ENCODE peak calls at places on chromosomes 4 and X, in nine cellular contexts. C is activated CD4-positive, alpha-beta T cell treated with anti-CD3 and anti-CD28 coated beads for 4 hours; T is heart right ventricle; S is non-pigmented ciliary epithelial cell; Z is Ammon's horn; G is NCI-H748 treated with DMSO at 0.1 percent for 48 hours; A is stimulated activated CD4-positive, alpha-beta T cell treated with anti-CD3 and anti-CD28 coated beads, Interleukin-15, amount 100 ng/mL, for 1 hour; L is anterior cingulate cortex; I is naive thymus-derived CD8-positive, alpha-beta T cell. H is an unnamed sample.

GRCh38 chr4:105988671-105989070 is 93.4 kb downstream of the NPNT start:
- DNase-seq in C (no peak), T (no peak), S (no peak), Z (no peak), G (no peak), A (no peak), L (no peak), I (no peak), H (no peak)

GRCh38 chr4:93103042-93103441 is 725.5 kb upstream of the ATOH1 start:
- DNase-seq in C (no peak), T (no peak), S (no peak), Z (no peak), G (no peak), A (no peak), L (no peak), I (no peak), H (no peak)

GRCh38 chr4:85756938-85757337 is 282.0 kb downstream of the ARHGAP24 start:
- DNase-seq in C (no peak), T (peak), S (no peak), Z (no peak), G (no peak), A (no peak), L (no peak), I (no peak), H (no peak)

GRCh38 chr4:83405844-83406816 is 49.5 kb downstream of the HELQ start:
- DNase-seq in C (no peak), T (no peak), S (no peak), Z (no peak), G (no peak), A (no peak), L (no peak), I (no peak), H (no peak)

GRCh38 chr4:108166441-108167315 is 2.1 kb downstream of the LEF1 start:
- DNase-seq in C (peak), T (no peak), S (no peak), Z (no peak), G (peak), A (peak), L (no peak), I (peak), H (peak)

GRCh38 chr4:125388653-125389052 is 73.9 kb downstream of the FAT4 start:
- DNase-seq in C (no peak), T (no peak), S (peak), Z (no peak), G (no peak), A (no peak), L (no peak), I (no peak), H (no peak)

GRCh38 chr4:123505457-123506310 is 109.1 kb downstream of the SPRY1 start:
- DNase-seq in C (no peak), T (peak), S (no peak), Z (peak), G (peak), A (no peak), L (peak), I (peak), H (no peak)

GRCh38 chrX:97065973-97066372 is 182.3 kb downstream of the RPA4 start:
- DNase-seq in C (no peak), T (no peak), S (no peak), Z (no peak), G (no peak), A (no peak), L (no peak), I (no peak), H (no peak)

GRCh38 chrX:69155786-69156520 is 9.3 kb downstream of the PJA1 start:
- DNase-seq in C (no peak), T (no peak), S (no peak), Z (no peak), G (no peak), A (no peak), L (no peak), I (no peak), H (no peak)

GRCh38 chrX:150934453-150934852 is 36.0 kb upstream of the CD99L2 start:
- DNase-seq in C (no peak), T (peak), S (no peak), Z (no peak), G (no peak), A (no peak), L (no peak), I (no peak), H (no peak)

GRCh38 chr4:169619518-169619957 is 840 bp upstream of the CLCN3 start:
- DNase-seq in C (peak), T (peak), S (no peak), Z (peak), G (peak), A (peak), L (peak), I (peak), H (no peak)

GRCh38 chr4:16116019-16116418 is 32.2 kb upstream of the PROM1 start:
- DNase-seq in C (no peak), T (no peak), S (no peak), Z (no peak), G (peak), A (no peak), L (no peak), I (no peak), H (no peak)